ENCODE peak calls at places on chromosome 10, in five cellular contexts. One of them, this sample, is unnamed.

GRCh38 chr10:119221666-119222065 is 14.3 kb downstream of the GRK5 start:
- DNase-seq in activated CD8-positive, alpha-beta memory T cell treated with anti-CD3 and anti-CD28 coated beads for 24 hours: no peak
- DNase-seq in HEK293T: no peak
- DNase-seq in ureter: no peak
- DNase-seq in central memory CD8-positive, alpha-beta T cell: no peak
- DNase-seq in this sample: no peak

GRCh38 chr10:112225771-112226438 is 42.3 kb upstream of the GPAM start:
- DNase-seq in activated CD8-positive, alpha-beta memory T cell treated with anti-CD3 and anti-CD28 coated beads for 24 hours: no peak
- DNase-seq in HEK293T: no peak
- DNase-seq in ureter: no peak
- DNase-seq in central memory CD8-positive, alpha-beta T cell: no peak
- DNase-seq in this sample: peak

GRCh38 chr10:114100848-114101741 is 57.4 kb downstream of the ADRB1 start:
- DNase-seq in activated CD8-positive, alpha-beta memory T cell treated with anti-CD3 and anti-CD28 coated beads for 24 hours: no peak
- DNase-seq in HEK293T: no peak
- DNase-seq in ureter: peak
- DNase-seq in central memory CD8-positive, alpha-beta T cell: no peak
- DNase-seq in this sample: no peak

GRCh38 chr10:132632851-132633684 is 95.5 kb downstream of the INPP5A start:
- DNase-seq in activated CD8-positive, alpha-beta memory T cell treated with anti-CD3 and anti-CD28 coated beads for 24 hours: no peak
- DNase-seq in HEK293T: no peak
- DNase-seq in ureter: no peak
- DNase-seq in central memory CD8-positive, alpha-beta T cell: no peak
- DNase-seq in this sample: no peak

GRCh38 chr10:3147117-3147820 is 25.3 kb downstream of the PITRM1 start:
- DNase-seq in activated CD8-positive, alpha-beta memory T cell treated with anti-CD3 and anti-CD28 coated beads for 24 hours: no peak
- DNase-seq in HEK293T: no peak
- DNase-seq in ureter: no peak
- DNase-seq in central memory CD8-positive, alpha-beta T cell: no peak
- DNase-seq in this sample: no peak

GRCh38 chr10:76352300-76352699 is 920.9 kb downstream of the LRMDA start:
- DNase-seq in activated CD8-positive, alpha-beta memory T cell treated with anti-CD3 and anti-CD28 coated beads for 24 hours: no peak
- DNase-seq in HEK293T: no peak
- DNase-seq in ureter: no peak
- DNase-seq in central memory CD8-positive, alpha-beta T cell: no peak
- DNase-seq in this sample: no peak

GRCh38 chr10:129622736-129623135 is 155.7 kb downstream of the MGMT start:
- DNase-seq in activated CD8-positive, alpha-beta memory T cell treated with anti-CD3 and anti-CD28 coated beads for 24 hours: no peak
- DNase-seq in HEK293T: no peak
- DNase-seq in ureter: no peak
- DNase-seq in central memory CD8-positive, alpha-beta T cell: no peak
- DNase-seq in this sample: no peak

GRCh38 chr10:105756386-105756785 is 1115.3 kb downstream of the SORCS3 start:
- DNase-seq in activated CD8-positive, alpha-beta memory T cell treated with anti-CD3 and anti-CD28 coated beads for 24 hours: no peak
- DNase-seq in HEK293T: no peak
- DNase-seq in ureter: no peak
- DNase-seq in central memory CD8-positive, alpha-beta T cell: no peak
- DNase-seq in this sample: no peak

GRCh38 chr10:101140084-101140949 is 9.2 kb downstream of the TLX1 start:
- DNase-seq in activated CD8-positive, alpha-beta memory T cell treated with anti-CD3 and anti-CD28 coated beads for 24 hours: no peak
- DNase-seq in HEK293T: no peak
- DNase-seq in ureter: no peak
- DNase-seq in central memory CD8-positive, alpha-beta T cell: no peak
- DNase-seq in this sample: no peak

GRCh38 chr10:109895095-109895818 is 28.1 kb downstream of the XPNPEP1 start:
- DNase-seq in activated CD8-positive, alpha-beta memory T cell treated with anti-CD3 and anti-CD28 coated beads for 24 hours: no peak
- DNase-seq in HEK293T: no peak
- DNase-seq in ureter: no peak
- DNase-seq in central memory CD8-positive, alpha-beta T cell: no peak
- DNase-seq in this sample: no peak

GRCh38 chr10:97428572-97428981 is 2.6 kb downstream of the PGAM1 start:
- DNase-seq in activated CD8-positive, alpha-beta memory T cell treated with anti-CD3 and anti-CD28 coated beads for 24 hours: no peak
- DNase-seq in HEK293T: no peak
- DNase-seq in ureter: no peak
- DNase-seq in central memory CD8-positive, alpha-beta T cell: no peak
- DNase-seq in this sample: no peak

GRCh38 chr10:63246361-63246760 is 113.2 kb downstream of the NRBF2 start:
- DNase-seq in activated CD8-positive, alpha-beta memory T cell treated with anti-CD3 and anti-CD28 coated beads for 24 hours: no peak
- DNase-seq in HEK293T: no peak
- DNase-seq in ureter: no peak
- DNase-seq in central memory CD8-positive, alpha-beta T cell: no peak
- DNase-seq in this sample: no peak

GRCh38 chr10:10870523-10871241 is 147.0 kb upstream of the CELF2 start:
- DNase-seq in activated CD8-positive, alpha-beta memory T cell treated with anti-CD3 and anti-CD28 coated beads for 24 hours: no peak
- DNase-seq in HEK293T: peak
- DNase-seq in ureter: no peak
- DNase-seq in central memory CD8-positive, alpha-beta T cell: no peak
- DNase-seq in this sample: no peak

GRCh38 chr10:49387029-49387428 is 8.9 kb downstream of the DRGX start:
- DNase-seq in activated CD8-positive, alpha-beta memory T cell treated with anti-CD3 and anti-CD28 coated beads for 24 hours: no peak
- DNase-seq in HEK293T: no peak
- DNase-seq in ureter: no peak
- DNase-seq in central memory CD8-positive, alpha-beta T cell: no peak
- DNase-seq in this sample: peak